ENCODE peak calls at places on chromosomes 4 and X, in eight cellular contexts. K is heart left ventricle, A is uterus, Y is GM12891, C is H54, G is prostate gland, T is HCT116, M is right lobe of liver. J is an unnamed sample.

GRCh38 chrX:64642482-64642881 is 247.2 kb upstream of the MTMR8 start:
- DNase-seq in T (no peak), Y (no peak), K (no peak), M (no peak), G (no peak), C (no peak), A (no peak), J (no peak)

GRCh38 chr4:46329118-46329976 is 60.6 kb downstream of the GABRA2 start:
- DNase-seq in K (no peak), A (no peak), M (no peak), T (no peak), G (no peak), Y (no peak), C (no peak), J (no peak)

GRCh38 chr4:142449771-142450373 is 396.2 kb downstream of the INPP4B start:
- DNase-seq in Y (no peak), A (no peak), K (no peak), G (no peak), M (no peak), T (no peak), C (no peak), J (no peak)

GRCh38 chrX:86061407-86061806 is 14.0 kb upstream of the CHM start:
- DNase-seq in G (no peak), T (no peak), M (no peak), A (no peak), Y (no peak), K (no peak), C (no peak), J (no peak)

GRCh38 chr4:169110633-169111032 is 100.6 kb upstream of the CBR4 start:
- DNase-seq in M (no peak), T (no peak), C (no peak), A (no peak), K (no peak), G (no peak), Y (no peak), J (no peak)

GRCh38 chrX:116272881-116273280 is 102.3 kb downstream of the AGTR2 start:
- DNase-seq in Y (no peak), T (no peak), A (no peak), C (no peak), K (no peak), G (no peak), M (no peak), J (no peak)

GRCh38 chr4:4864940-4865704 is 5.7 kb downstream of the MSX1 start:
- DNase-seq in T (no peak), M (no peak), K (no peak), C (no peak), A (no peak), G (no peak), Y (no peak), J (no peak)

GRCh38 chrX:31323658-31324057 is 251.8 kb upstream of the FTHL17 start:
- DNase-seq in A (no peak), M (no peak), C (no peak), K (no peak), T (no peak), G (no peak), Y (peak), J (no peak)

GRCh38 chr4:8740666-8741395 is 130.8 kb downstream of the HMX1 start:
- DNase-seq in T (no peak), M (peak), C (no peak), A (no peak), G (no peak), Y (peak), K (no peak), J (no peak)

GRCh38 chr4:41297832-41298231 is 41.1 kb downstream of the UCHL1 start:
- DNase-seq in A (no peak), C (no peak), Y (no peak), M (no peak), T (no peak), K (no peak), G (no peak), J (no peak)

GRCh38 chr4:7307391-7308099 is 115.2 kb downstream of the SORCS2 start:
- DNase-seq in M (no peak), K (peak), G (no peak), T (no peak), A (no peak), Y (no peak), C (no peak), J (no peak)

GRCh38 chr4:6177587-6178197 is 22.7 kb downstream of the JAKMIP1 start:
- DNase-seq in A (no peak), T (no peak), M (no peak), K (no peak), G (no peak), Y (no peak), C (no peak), J (no peak)

GRCh38 chr4:88771883-88772450 is 74.3 kb upstream of the NAP1L5 start:
- DNase-seq in C (no peak), T (no peak), K (no peak), M (no peak), G (no peak), A (no peak), Y (no peak), J (no peak)

GRCh38 chr4:112296949-112297483 is at the start of gene ALPK1:
- DNase-seq in M (no peak), Y (no peak), G (peak), K (no peak), C (peak), A (no peak), T (peak), J (no peak)

GRCh38 chr4:14607001-14607400 is 395.3 kb upstream of the CPEB2 start:
- DNase-seq in T (no peak), A (no peak), G (no peak), C (no peak), Y (no peak), K (no peak), M (no peak), J (no peak)

GRCh38 chr4:67680568-67681222 is 20.3 kb downstream of the UBA6 start:
- DNase-seq in M (no peak), A (no peak), C (no peak), T (no peak), G (no peak), K (no peak), Y (no peak), J (no peak)

GRCh38 chr4:67682266-67682665 is 18.7 kb downstream of the UBA6 start:
- DNase-seq in A (no peak), Y (no peak), C (no peak), M (no peak), K (no peak), G (no peak), T (no peak), J (no peak)

GRCh38 chr4:67674098-67674497 is 26.9 kb downstream of the UBA6 start:
- DNase-seq in A (no peak), C (no peak), K (no peak), T (no peak), Y (no peak), M (no peak), G (no peak), J (no peak)

DNA sequence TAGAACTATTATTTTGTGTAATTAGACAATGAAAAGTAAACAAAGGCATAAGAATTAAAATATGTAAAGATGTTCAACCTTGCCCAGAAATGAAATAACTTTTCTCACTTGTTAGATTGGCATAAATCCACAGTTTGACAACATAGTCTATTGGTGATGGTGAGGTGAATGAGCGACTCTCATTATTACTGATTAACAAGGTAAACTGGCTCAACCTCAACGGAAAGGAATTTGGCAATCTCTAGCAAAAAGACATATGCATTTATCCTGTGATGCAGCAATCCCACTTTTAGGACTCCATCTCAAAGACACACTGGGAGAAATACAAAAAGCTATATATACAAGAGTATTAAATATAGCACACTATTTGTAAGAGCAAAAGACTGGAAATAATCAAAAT is 22.3 kb downstream of the UBA6 start:
- DNase-seq in A (no peak), C (no peak), Y (no peak), K (no peak), T (no peak), G (no peak), M (no peak), J (no peak)
- TF ChIP-seq POLR2A in A (no peak), C (no peak), Y (no peak), K (no peak), T (no peak), G (no peak), M (no peak), J (no peak)

DNA sequence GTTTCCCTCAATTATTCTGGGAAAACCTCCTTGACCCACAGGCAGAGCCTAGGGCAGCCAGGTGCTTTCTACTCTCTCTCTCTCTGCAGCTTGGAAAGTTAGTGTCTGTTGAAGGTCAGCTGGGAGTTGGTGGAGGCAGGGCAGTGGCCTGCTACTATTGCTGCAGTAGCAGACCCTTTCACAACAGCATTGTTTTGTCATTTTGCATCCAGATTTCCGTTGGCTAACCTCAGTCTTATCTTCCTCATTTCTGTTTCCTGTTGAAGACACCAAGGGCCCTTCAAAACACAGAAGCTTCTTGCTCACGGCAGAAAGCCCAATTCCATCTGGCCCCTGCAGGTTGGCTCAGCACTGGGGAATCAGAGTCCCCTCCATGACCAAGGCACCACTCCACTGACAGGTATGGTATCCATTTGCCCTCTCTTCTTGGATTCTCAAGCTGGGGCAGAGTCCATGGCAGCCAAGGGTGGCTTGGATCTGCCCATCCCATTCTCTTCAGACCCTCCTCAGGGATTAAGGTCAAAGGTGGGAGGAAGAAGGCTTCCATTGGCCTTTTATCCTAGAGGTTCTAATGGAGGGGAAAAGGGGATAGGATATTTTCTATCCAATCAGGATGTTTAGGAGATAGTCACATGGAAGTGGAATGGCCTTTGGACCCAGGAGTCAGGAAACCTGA is 24.6 kb downstream of the VSIG4 start:
- DNase-seq in Y (no peak), T (no peak), G (no peak), A (no peak), C (no peak), M (peak), K (no peak), J (no peak)
- TF ChIP-seq POLR2A in Y (no peak), T (no peak), G (no peak), A (no peak), C (no peak), M (peak), K (no peak), J (no peak)

GRCh38 chr4:78566834-78567501 is 15.4 kb downstream of the ANXA3 start:
- DNase-seq in G (no peak), Y (no peak), T (no peak), M (no peak), C (no peak), A (no peak), K (no peak), J (no peak)

GRCh38 chr4:78567502-78568075 is 16.0 kb downstream of the ANXA3 start:
- DNase-seq in K (no peak), Y (no peak), G (no peak), A (no peak), T (no peak), M (no peak), C (no peak), J (no peak)

GRCh38 chr4:78568640-78569261 is 17.2 kb downstream of the ANXA3 start:
- DNase-seq in K (no peak), Y (no peak), M (no peak), C (no peak), G (no peak), T (no peak), A (no peak), J (no peak)

GRCh38 chr4:78562687-78563086 is 11.1 kb downstream of the ANXA3 start:
- DNase-seq in Y (no peak), G (no peak), A (no peak), T (no peak), M (no peak), C (no peak), K (no peak), J (no peak)

GRCh38 chr4:78565971-78566372 is 14.4 kb downstream of the ANXA3 start:
- DNase-seq in Y (no peak), M (no peak), T (peak), C (no peak), A (no peak), G (no peak), K (no peak), J (no peak)
- TF ChIP-seq POLR2A in Y (no peak), M (no peak), T (no peak), C (no peak), A (no peak), G (no peak), K (no peak), J (no peak)

DNA sequence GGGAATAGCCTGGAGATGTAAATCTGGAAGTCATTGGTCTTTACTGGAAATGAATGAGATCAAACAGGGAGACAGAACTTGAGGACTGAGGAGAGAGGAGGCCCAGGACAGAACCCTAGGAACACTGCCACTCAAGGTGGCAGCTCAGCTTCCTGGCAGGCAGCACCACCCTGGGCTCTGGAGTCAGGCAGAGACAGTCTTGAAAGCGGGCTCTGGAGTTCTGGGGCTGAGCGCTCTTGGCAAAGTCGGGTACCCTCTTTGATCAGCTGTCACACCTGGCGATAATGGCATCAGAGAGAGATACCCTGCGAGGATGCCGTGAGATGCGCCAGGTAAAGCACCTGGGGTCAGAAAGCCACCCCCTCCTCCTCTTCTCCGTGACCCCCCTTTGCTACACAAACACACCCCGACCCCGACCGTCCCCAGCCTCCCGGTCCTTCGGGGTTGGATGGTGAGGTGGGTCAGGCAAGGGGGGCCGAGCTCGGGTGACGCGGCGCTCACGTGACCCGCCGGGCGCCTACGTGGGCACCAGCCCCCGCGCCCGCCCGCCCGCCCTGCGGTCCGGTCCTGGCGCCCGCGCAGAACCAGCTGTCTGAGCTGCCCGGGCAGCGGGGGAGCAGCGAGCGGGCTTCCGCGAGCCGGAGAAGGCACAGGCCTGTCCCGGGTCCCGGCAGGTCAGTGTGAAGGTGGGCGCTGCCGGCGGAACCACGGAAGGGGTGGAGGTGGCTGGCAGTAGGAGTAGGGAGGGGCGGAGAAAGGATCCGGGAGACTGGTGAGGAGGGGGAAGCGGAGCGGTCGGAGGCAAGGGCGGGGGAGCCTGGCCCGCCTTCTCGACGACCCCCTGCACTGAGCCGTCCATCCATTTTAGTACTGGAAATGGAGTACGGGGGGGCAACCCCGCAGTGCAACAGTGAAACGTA is at the start of gene TCEAL3:
- DNase-seq in T (no peak), C (no peak), Y (no peak), K (peak), A (peak), M (peak), G (peak), J (peak)
- TF ChIP-seq POLR2A in T (no peak), C (peak), Y (no peak), K (peak), A (peak), M (no peak), G (peak), J (peak)

GRCh38 chr4:185378264-185378663 is 17.5 kb downstream of the LRP2BP start:
- DNase-seq in C (no peak), A (no peak), G (no peak), K (no peak), Y (no peak), M (no peak), T (no peak), J (no peak)

GRCh38 chr4:185382754-185383153 is 13.0 kb downstream of the LRP2BP start:
- DNase-seq in K (no peak), A (no peak), M (no peak), T (no peak), C (no peak), G (no peak), Y (no peak), J (no peak)

GRCh38 chr4:185379326-185380295 is 16.1 kb downstream of the LRP2BP start:
- DNase-seq in T (no peak), A (no peak), C (no peak), M (no peak), G (no peak), K (no peak), Y (no peak), J (no peak)

GRCh38 chr4:185381794-185382193 is 13.9 kb downstream of the LRP2BP start:
- DNase-seq in A (no peak), C (no peak), M (no peak), G (no peak), Y (no peak), K (no peak), T (no peak), J (no peak)

GRCh38 chr4:185380320-185380719 is 15.4 kb downstream of the LRP2BP start:
- DNase-seq in T (no peak), M (no peak), A (no peak), K (no peak), G (no peak), C (no peak), Y (no peak), J (no peak)
- TF ChIP-seq POLR2A in T (no peak), M (no peak), A (no peak), K (no peak), G (no peak), C (no peak), Y (no peak), J (no peak)

GRCh38 chr4:183503497-183504063 is 1.3 kb upstream of the ING2 start:
- DNase-seq in M (no peak), T (no peak), Y (no peak), G (no peak), A (no peak), C (peak), K (no peak), J (no peak)

GRCh38 chr4:183504930-183505555 is at the start of gene ING2:
- DNase-seq in C (peak), G (no peak), K (no peak), Y (peak), T (peak), M (peak), A (peak), J (no peak)

GRCh38 chr4:183505556-183506388 is 914 bp downstream of the ING2 start:
- DNase-seq in Y (peak), M (peak), C (peak), K (peak), G (peak), A (peak), T (peak), J (peak)

GRCh38 chr4:183506389-183506735 is 1.5 kb downstream of the ING2 start:
- DNase-seq in K (no peak), A (no peak), Y (no peak), G (no peak), M (no peak), T (no peak), C (no peak), J (no peak)

DNA sequence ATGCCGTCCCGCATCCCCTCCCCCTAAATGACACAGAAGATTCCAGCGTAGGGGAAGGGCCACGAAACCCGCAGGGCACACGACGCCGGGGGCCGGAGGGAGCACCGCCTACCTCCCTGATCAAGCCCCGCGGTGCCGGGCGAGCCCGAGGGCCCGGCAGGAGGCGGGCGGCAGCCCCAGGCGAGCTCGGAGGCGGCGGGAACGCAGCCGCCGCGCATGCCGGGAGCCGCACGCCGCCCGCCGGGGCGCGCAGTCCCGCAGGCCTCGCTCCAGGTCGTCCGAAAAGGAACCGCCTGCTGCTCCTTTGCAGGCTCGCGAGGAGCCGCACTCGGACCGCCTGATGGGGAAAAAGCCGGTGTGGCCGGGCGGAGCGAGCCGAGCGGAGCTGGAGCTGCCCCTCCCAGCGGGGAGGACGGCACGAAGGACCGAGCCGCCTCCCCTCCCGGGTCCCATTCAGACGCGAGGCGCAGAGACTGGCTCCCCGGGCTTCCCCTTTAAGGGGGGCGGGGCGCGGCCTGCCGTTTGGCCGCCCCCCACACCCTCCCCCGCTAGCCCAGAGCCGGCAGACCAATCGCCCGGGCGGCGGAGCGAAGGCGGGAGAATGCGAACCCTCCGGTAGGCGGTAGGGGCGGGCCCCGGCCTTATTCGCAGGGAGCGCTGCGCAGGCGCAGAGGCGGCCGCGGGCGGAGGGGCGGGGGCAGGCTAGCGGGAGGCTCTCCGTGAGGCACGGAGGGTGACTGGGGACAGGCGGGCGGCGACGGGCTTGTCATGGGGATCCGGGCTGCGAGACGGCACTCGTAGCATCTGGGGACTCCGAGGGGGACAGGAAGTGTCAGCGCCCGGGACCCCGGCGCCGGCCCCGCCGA is 561 bp upstream of the ING2 start:
- DNase-seq in K (peak), M (peak), A (peak), G (peak), Y (peak), T (peak), C (peak), J (peak)
- TF ChIP-seq POLR2A in K (peak), M (peak), A (peak), G (peak), Y (peak), T (no peak), C (peak), J (peak)

GRCh38 chr4:102825261-102826071 is 1.9 kb downstream of the UBE2D3 start:
- DNase-seq in G (peak), A (no peak), Y (no peak), M (no peak), T (peak), K (peak), C (no peak), J (peak)
- TF ChIP-seq POLR2A in G (peak), A (no peak), Y (peak), M (peak), T (no peak), K (no peak), C (no peak), J (peak)

GRCh38 chr4:91830681-91831395 is 472.9 kb upstream of the GRID2 start:
- DNase-seq in T (no peak), C (no peak), G (no peak), Y (no peak), K (no peak), M (no peak), A (no peak), J (no peak)
- TF ChIP-seq POLR2A in T (no peak), C (no peak), G (no peak), Y (no peak), K (no peak), M (no peak), A (no peak), J (no peak)

J was measured in gastrocnemius medialis.